ENCODE peak calls at places on chromosomes 5 and 9, in ten cellular contexts. M, H, D, O, N, A, X, Z, Q and C are unnamed samples.
A peak's percentile ranks its signal among the peaks of the same experiment; 100 is the strongest.

GRCh38 chr5:138663009-138663408 is 87.8 kb upstream of the HSPA9 start:
- DNase-seq in M (no peak), H (no peak), D (peak; percentile 46), O (no peak), N (peak; percentile 15), A (no peak), X (no peak), Z (no peak), Q (no peak), C (peak; percentile 52)

GRCh38 chr9:92463989-92464388 is 18.3 kb downstream of the ASPN start:
- DNase-seq in M (peak; percentile 94), H (peak; percentile 81), D (no peak), O (no peak), N (no peak), A (no peak), X (no peak), Z (no peak), Q (peak; percentile 97), C (peak; percentile 73)

GRCh38 chr9:136171009-136171800 is 33.7 kb downstream of the LHX3 start:
- DNase-seq in M (no peak), H (peak; percentile 34), D (no peak), O (no peak), N (no peak), A (no peak), X (no peak), Z (no peak), Q (no peak), C (no peak)

GRCh38 chr5:166111021-166111420 is 2180.4 kb upstream of the WWC1 start:
- DNase-seq in M (no peak), H (no peak), D (no peak), O (no peak), N (no peak), A (no peak), X (no peak), Z (no peak), Q (no peak), C (no peak)

GRCh38 chr5:68114641-68115040 is 100.9 kb upstream of the PIK3R1 start:
- DNase-seq in M (peak; percentile 87), H (peak; percentile 78), D (no peak), O (no peak), N (no peak), A (no peak), X (no peak), Z (no peak), Q (peak; percentile 95), C (no peak)

GRCh38 chr9:79985276-79985675 is 413.5 kb downstream of the TLE4 start:
- DNase-seq in M (no peak), H (no peak), D (no peak), O (no peak), N (no peak), A (no peak), X (no peak), Z (no peak), Q (no peak), C (no peak)

GRCh38 chr5:122313001-122313402 is 965 bp downstream of the SNCAIP start:
- DNase-seq in M (peak; percentile 45), H (peak; percentile 74), D (no peak), O (no peak), N (no peak), A (peak; percentile 24), X (no peak), Z (peak; percentile 33), Q (no peak), C (no peak)

GRCh38 chr5:149404746-149405549 is 25.9 kb upstream of the IL17B start:
- DNase-seq in M (peak; percentile 69), H (peak; percentile 86), D (no peak), O (no peak), N (no peak), A (no peak), X (no peak), Z (no peak), Q (peak; percentile 93), C (peak; percentile 62)

GRCh38 chr5:78610633-78611032 is 37.9 kb downstream of the LHFPL2 start:
- DNase-seq in M (no peak), H (no peak), D (no peak), O (no peak), N (no peak), A (no peak), X (no peak), Z (no peak), Q (peak; percentile 77), C (no peak)

GRCh38 chr5:173530547-173530946 is 85.9 kb downstream of the BOD1 start:
- DNase-seq in M (no peak), H (no peak), D (no peak), O (no peak), N (no peak), A (no peak), X (no peak), Z (no peak), Q (no peak), C (no peak)

GRCh38 chr5:119287547-119288073 is 68.2 kb upstream of the TNFAIP8 start:
- DNase-seq in M (no peak), H (peak; percentile 27), D (no peak), O (no peak), N (no peak), A (no peak), X (no peak), Z (no peak), Q (no peak), C (no peak)

GRCh38 chr5:172452398-172453205 is 1.7 kb downstream of the SH3PXD2B start:
- DNase-seq in M (peak; percentile 56), H (peak; percentile 78), D (no peak), O (no peak), N (no peak), A (peak; percentile 45), X (no peak), Z (no peak), Q (peak; percentile 74), C (no peak)

GRCh38 chr9:134590240-134591081 is 51.1 kb upstream of the COL5A1 start:
- DNase-seq in M (no peak), H (no peak), D (peak; percentile 36), O (no peak), N (no peak), A (peak; percentile 10), X (peak; percentile 14), Z (no peak), Q (peak; percentile 42), C (no peak)

GRCh38 chr5:176658817-176659216 is 11.5 kb downstream of the TSPAN17 start:
- DNase-seq in M (peak; percentile 19), H (no peak), D (no peak), O (no peak), N (no peak), A (no peak), X (no peak), Z (no peak), Q (peak; percentile 35), C (no peak)

GRCh38 chr5:166285385-166285784 is 2006.1 kb upstream of the WWC1 start:
- DNase-seq in M (no peak), H (no peak), D (no peak), O (no peak), N (no peak), A (no peak), X (no peak), Z (no peak), Q (no peak), C (no peak)

GRCh38 chr9:128101690-128102089 is 25.8 kb downstream of the PTGES2 start:
- DNase-seq in M (no peak), H (no peak), D (no peak), O (peak; percentile 56), N (no peak), A (no peak), X (no peak), Z (peak; percentile 70), Q (no peak), C (no peak)

GRCh38 chr9:130666393-130667116 is 2.2 kb downstream of the PRDM12 start:
- DNase-seq in M (no peak), H (no peak), D (no peak), O (no peak), N (no peak), A (no peak), X (peak; percentile 36), Z (no peak), Q (no peak), C (no peak)

GRCh38 chr9:76756273-76756650 is 8.0 kb upstream of the PCA3 start:
- DNase-seq in M (peak; percentile 75), H (peak; percentile 52), D (no peak), O (no peak), N (no peak), A (peak; percentile 18), X (peak; percentile 60), Z (peak; percentile 19), Q (peak; percentile 44), C (no peak)

GRCh38 chr5:75057551-75057950 is 5.2 kb upstream of the GCNT4 start:
- DNase-seq in M (no peak), H (no peak), D (no peak), O (no peak), N (no peak), A (no peak), X (no peak), Z (no peak), Q (no peak), C (no peak)

GRCh38 chr9:132783006-132783405 is 95.1 kb downstream of the AK8 start:
- DNase-seq in M (no peak), H (no peak), D (no peak), O (no peak), N (no peak), A (no peak), X (no peak), Z (no peak), Q (no peak), C (no peak)

GRCh38 chr9:4167040-4167671 is 132.7 kb downstream of the GLIS3 start:
- DNase-seq in M (peak; percentile 34), H (peak; percentile 91), D (no peak), O (no peak), N (no peak), A (no peak), X (no peak), Z (no peak), Q (peak; percentile 82), C (no peak)

GRCh38 chr5:173753307-173754168 is 134.6 kb upstream of the CPEB4 start:
- DNase-seq in M (no peak), H (peak; percentile 78), D (peak; percentile 57), O (peak; percentile 66), N (no peak), A (no peak), X (no peak), Z (peak; percentile 84), Q (peak; percentile 15), C (no peak)

GRCh38 chr9:5447337-5447736 is 3.0 kb upstream of the CD274 start:
- DNase-seq in M (no peak), H (no peak), D (no peak), O (no peak), N (no peak), A (no peak), X (no peak), Z (no peak), Q (no peak), C (no peak)

GRCh38 chr5:62127098-62127736 is 178.8 kb upstream of the KIF2A start:
- DNase-seq in M (no peak), H (no peak), D (no peak), O (no peak), N (no peak), A (no peak), X (no peak), Z (no peak), Q (no peak), C (no peak)

GRCh38 chr5:41193462-41194166 is 19.7 kb downstream of the C6 start:
- DNase-seq in M (no peak), H (peak; percentile 92), D (peak; percentile 96), O (peak; percentile 99), N (no peak), A (peak; percentile 94), X (peak; percentile 44), Z (peak; percentile 97), Q (peak; percentile 99), C (peak; percentile 98)

GRCh38 chr5:72555871-72556270 is 48.7 kb upstream of the ZNF366 start:
- DNase-seq in M (no peak), H (peak; percentile 17), D (no peak), O (no peak), N (no peak), A (no peak), X (peak; percentile 69), Z (no peak), Q (peak; percentile 10), C (no peak)

GRCh38 chr5:92268343-92268742 is 885.2 kb upstream of the ARRDC3 start:
- DNase-seq in M (no peak), H (no peak), D (no peak), O (no peak), N (no peak), A (no peak), X (no peak), Z (no peak), Q (no peak), C (no peak)

GRCh38 chr9:98356953-98357352 is 101.5 kb upstream of the TBC1D2 start:
- DNase-seq in M (no peak), H (no peak), D (no peak), O (no peak), N (no peak), A (no peak), X (no peak), Z (no peak), Q (peak; percentile 89), C (no peak)